ENCODE peak calls at places on chromosomes 13 and 19, in four cellular contexts. S is H1, F is mesendoderm, E is H9. D is an unnamed sample.

GRCh38 chr19:858868-859843 is at the start of gene CFD:
- DNase-seq in F (no peak), S (no peak), E (no peak), D (no peak)

GRCh38 chr19:49243129-49243528 is 81.9 kb downstream of the SLC6A16 start:
- DNase-seq in F (no peak), S (no peak), E (no peak), D (no peak)

GRCh38 chr13:83312194-83312593 is 570.1 kb downstream of the SLITRK1 start:
- DNase-seq in E (no peak), F (no peak), S (no peak), D (peak; percentile 6)

GRCh38 chr19:14091885-14092462 is 1.4 kb upstream of the SAMD1 start:
- DNase-seq in E (no peak), F (no peak), S (peak; percentile 77), D (no peak)

GRCh38 chr13:93151277-93151676 is 75.3 kb upstream of the GPC6 start:
- DNase-seq in E (no peak), F (no peak), S (no peak), D (peak; percentile 91)

GRCh38 chr19:15631817-15632216 is 8.9 kb upstream of the CYP4F3 start:
- DNase-seq in S (no peak), F (peak; percentile 18), E (peak; percentile 40), D (no peak)

GRCh38 chr13:69459346-69459745 is 648.3 kb upstream of the ATXN8OS start:
- DNase-seq in E (no peak), F (no peak), S (no peak), D (no peak)

GRCh38 chr13:45511310-45512147 is 46.8 kb downstream of the COG3 start:
- DNase-seq in E (no peak), F (peak; percentile 85), S (no peak), D (peak; percentile 83)

GRCh38 chr19:40687525-40688016 is 2.9 kb downstream of the NUMBL start:
- DNase-seq in E (no peak), S (no peak), F (no peak), D (peak; percentile 86)

GRCh38 chr13:25911020-25911419 is 140.8 kb downstream of the SHISA2 start:
- DNase-seq in F (peak; percentile 84), E (peak; percentile 72), S (no peak), D (no peak)

GRCh38 chr19:22622020-22622419 is 12.1 kb upstream of the ZNF492 start:
- DNase-seq in F (no peak), E (no peak), S (no peak), D (no peak)

GRCh38 chr13:101939370-101939769 is 462.5 kb downstream of the FGF14 start:
- DNase-seq in S (no peak), F (no peak), E (no peak), D (no peak)

GRCh38 chr13:78054152-78054551 is 135.5 kb upstream of the EDNRB start:
- DNase-seq in S (no peak), F (no peak), E (no peak), D (no peak)

GRCh38 chr19:46983097-46983496 is 36.5 kb upstream of the NPAS1 start:
- DNase-seq in S (no peak), F (no peak), E (no peak), D (no peak)

GRCh38 chr13:57823704-57824103 is 192.2 kb downstream of the PCDH17 start:
- DNase-seq in F (no peak), E (no peak), S (no peak), D (no peak)

GRCh38 chr19:29843180-29844051 is 31.6 kb downstream of the CCNE1 start:
- DNase-seq in S (peak; percentile 63), E (peak; percentile 58), F (peak; percentile 71), D (no peak)

GRCh38 chr19:1847684-1848398 is 442 bp downstream of the REXO1 start:
- DNase-seq in E (no peak), F (peak; percentile 74), S (peak; percentile 65), D (peak; percentile 40)

GRCh38 chr19:1990230-1991017 is 25.1 kb downstream of the BTBD2 start:
- DNase-seq in F (no peak), S (no peak), E (no peak), D (no peak)

GRCh38 chr19:20244356-20244755 is 77.3 kb downstream of the ZNF486 start:
- DNase-seq in F (no peak), S (no peak), E (no peak), D (no peak)

GRCh38 chr19:20247016-20247683 is 80.1 kb downstream of the ZNF486 start:
- DNase-seq in S (peak; percentile 72), E (peak; percentile 59), F (peak; percentile 82), D (no peak)

GRCh38 chr19:20238025-20238623 is 71.1 kb downstream of the ZNF486 start:
- DNase-seq in S (peak; percentile 97), E (peak; percentile 97), F (peak; percentile 99), D (peak; percentile 77)

GRCh38 chr19:20245309-20245708 is 78.3 kb downstream of the ZNF486 start:
- DNase-seq in F (no peak), S (no peak), E (no peak), D (no peak)

GRCh38 chr19:20243629-20244028 is 76.6 kb downstream of the ZNF486 start:
- DNase-seq in F (no peak), E (no peak), S (no peak), D (no peak)
- H3K56ac ChIP-seq in F (no peak overlapping the region), E (no peak overlapping the region), S (no peak overlapping the region), D (no peak overlapping the region)

DNA sequence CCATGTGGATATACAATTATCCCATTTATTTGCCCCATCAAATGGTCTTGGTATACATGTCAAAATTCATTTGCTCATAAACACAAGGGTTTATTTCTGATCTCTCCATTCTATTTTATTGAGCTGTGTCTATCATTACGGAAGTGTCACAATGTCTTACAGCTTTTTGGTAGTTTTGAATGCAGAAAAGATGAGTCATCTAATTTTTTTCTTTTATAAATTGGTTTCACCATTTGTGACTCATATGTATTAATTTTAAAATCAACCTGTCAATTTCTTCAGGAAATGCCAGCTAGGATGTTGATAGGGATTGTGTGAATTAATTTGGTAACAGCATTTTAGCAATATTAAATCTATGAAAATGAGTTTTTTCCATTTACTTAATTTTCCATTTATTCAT is 2549.4 kb downstream of the PCDH9 start:
- DNase-seq in S (no peak), F (no peak), E (no peak), D (no peak)
- H3K56ac ChIP-seq in S (no peak overlapping the region), F (no peak overlapping the region), E (no peak overlapping the region), D (no peak overlapping the region)

DNA sequence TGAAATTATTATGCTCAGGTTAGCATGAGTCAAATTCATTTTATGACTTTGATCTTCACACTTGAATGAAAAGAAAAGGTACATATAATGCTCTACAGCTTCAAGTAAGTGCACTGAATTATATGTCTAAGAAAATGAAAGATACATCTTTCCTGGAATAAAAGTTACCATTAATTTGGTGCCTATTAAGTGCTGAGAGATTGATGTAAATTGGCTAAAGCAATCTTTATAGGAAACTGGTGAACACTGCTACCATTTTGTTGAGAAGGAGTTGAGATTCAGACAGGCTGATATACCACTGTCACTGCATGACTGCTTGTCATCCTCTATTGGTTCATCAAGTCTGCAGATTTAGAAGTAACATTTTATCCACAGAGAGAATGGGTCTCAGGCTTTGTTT is 416.8 kb upstream of the SPRY2 start:
- DNase-seq in S (no peak), F (no peak), E (no peak), D (no peak)
- H3K56ac ChIP-seq in S (no peak overlapping the region), F (no peak overlapping the region), E (no peak overlapping the region), D (no peak overlapping the region)

DNA sequence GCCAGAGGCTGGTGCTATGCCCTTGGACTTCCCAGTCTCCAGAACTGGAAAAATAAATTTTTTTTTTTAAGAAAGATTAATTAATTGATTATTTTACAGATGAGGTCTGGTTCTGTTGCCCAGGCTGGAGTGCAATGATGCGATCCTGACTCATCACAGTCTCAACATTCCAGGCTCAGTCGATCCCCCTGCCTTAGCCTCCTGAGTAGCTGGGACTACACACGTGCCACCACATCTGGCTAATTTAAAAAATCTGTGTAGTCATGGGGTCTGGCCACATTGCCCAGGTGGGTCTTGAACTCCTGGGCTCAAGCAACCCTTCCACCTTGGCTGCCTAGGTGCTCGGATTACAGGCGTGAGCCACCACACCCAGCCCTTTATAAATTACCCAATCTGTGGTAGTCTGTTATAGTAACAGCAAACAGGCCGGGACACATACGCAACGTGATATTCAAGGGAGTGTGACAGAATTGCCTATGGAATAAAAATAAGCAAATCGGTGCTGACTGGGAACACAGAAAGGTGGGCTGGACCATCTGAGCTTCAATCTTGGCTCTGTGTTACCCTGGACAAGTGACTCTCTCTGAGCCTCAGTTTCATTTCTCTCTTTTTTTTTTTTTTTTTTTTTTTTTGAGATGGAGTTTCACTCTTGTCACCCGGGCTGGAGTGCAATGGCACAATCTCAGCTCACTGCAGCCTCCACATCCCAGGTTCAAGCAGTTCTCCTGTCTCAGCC is 42.8 kb downstream of the PIN1 start:
- DNase-seq in F (no peak), E (no peak), S (no peak), D (peak; percentile 70)
- H3K56ac ChIP-seq in F (no peak overlapping the region), E (no peak overlapping the region), S (no peak overlapping the region), D (no peak overlapping the region)

GRCh38 chr13:48532473-48533206 is at the start of gene RCBTB2:
- DNase-seq in E (peak; percentile 99), S (peak; percentile 98), F (peak; percentile 99), D (peak; percentile 96)

GRCh38 chr13:48533207-48533499 is 273 bp upstream of the RCBTB2 start:
- DNase-seq in F (no peak), E (no peak), S (no peak), D (no peak)

GRCh38 chr13:48534911-48535501 is 2.1 kb upstream of the RCBTB2 start:
- DNase-seq in F (no peak), E (no peak), S (no peak), D (no peak)

GRCh38 chr13:48535791-48536190 is 2.9 kb upstream of the RCBTB2 start:
- DNase-seq in S (no peak), F (no peak), E (no peak), D (no peak)

DNA sequence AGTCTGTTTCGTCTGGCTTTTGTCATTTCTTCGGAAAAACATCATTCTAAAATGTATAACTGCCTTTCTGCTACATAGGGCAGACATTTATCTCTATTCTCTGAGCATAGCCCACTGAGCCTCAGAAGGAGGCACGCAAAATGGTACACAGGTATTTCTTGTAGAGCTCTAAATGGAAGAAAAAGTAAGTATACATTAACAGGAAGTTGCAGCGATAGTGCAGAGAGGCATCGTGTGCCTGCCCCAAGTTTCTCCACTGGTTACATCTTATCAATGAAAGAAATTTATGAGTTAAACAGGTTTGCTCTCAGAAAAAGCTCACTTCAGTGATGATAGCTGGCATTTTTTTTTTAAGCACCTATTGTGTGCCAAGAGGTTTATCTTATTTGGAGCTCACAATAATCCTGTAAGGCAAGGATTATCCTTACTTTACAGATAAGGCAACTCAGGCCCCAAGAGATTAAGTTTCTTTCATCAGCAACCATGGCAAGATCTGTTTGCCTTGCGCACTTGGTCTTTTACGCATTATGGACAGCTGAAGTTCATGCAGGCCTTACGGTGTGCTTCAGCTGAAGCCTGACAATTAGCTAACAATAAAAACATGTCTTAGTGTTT is 1.2 kb upstream of the RCBTB2 start:
- DNase-seq in E (no peak), S (no peak), F (peak; percentile 82), D (no peak)
- H3K56ac ChIP-seq in E (no peak overlapping the region), S (no peak overlapping the region), F (peak overlapping the region; percentile 99), D (no peak overlapping the region)

GRCh38 chr19:45408830-45409593 is 2.6 kb downstream of the POLR1G start:
- DNase-seq in F (no peak), S (no peak), E (no peak), D (no peak)
- H3K56ac ChIP-seq in F (no peak overlapping the region), S (no peak overlapping the region), E (no peak overlapping the region), D (no peak overlapping the region)

GRCh38 chr13:50414640-50415039 is 399.4 kb downstream of the KCNRG start:
- DNase-seq in F (no peak), S (no peak), E (no peak), D (no peak)

GRCh38 chr13:50419896-50420295 is 404.7 kb downstream of the KCNRG start:
- DNase-seq in E (no peak), S (no peak), F (no peak), D (no peak)

GRCh38 chr13:50415428-50415827 is 400.2 kb downstream of the KCNRG start:
- DNase-seq in F (no peak), S (no peak), E (no peak), D (peak; percentile 42)

GRCh38 chr13:50419466-50419865 is 404.2 kb downstream of the KCNRG start:
- DNase-seq in F (no peak), S (no peak), E (no peak), D (peak; percentile 17)

GRCh38 chr13:50417597-50417996 is 402.4 kb downstream of the KCNRG start:
- DNase-seq in F (no peak), E (no peak), S (no peak), D (no peak)
- H3K56ac ChIP-seq in F (no peak overlapping the region), E (no peak overlapping the region), S (no peak overlapping the region), D (no peak overlapping the region)